ENCODE peak calls at places on chromosomes 6 and 20, in seven cellular contexts. R is K562, B is H1, H is GM12878, Q is GM12892, J is SK-N-SH, T is HepG2. G is an unnamed sample.

GRCh38 chr6:163806761-163807499 is 392.4 kb downstream of the QKI start:
- DNase-seq in R (peak; percentile 28), B (no peak), H (no peak), Q (no peak), J (no peak), T (no peak), G (no peak)

GRCh38 chr6:107716688-107717089 is 107.4 kb downstream of the SCML4 start:
- DNase-seq in R (peak; percentile 57), B (no peak), H (peak; percentile 53), Q (peak; percentile 34), J (peak; percentile 20), T (no peak), G (peak; percentile 44)

GRCh38 chr6:84222426-84222825 is 5.0 kb downstream of the CEP162 start:
- DNase-seq in R (no peak), B (no peak), H (no peak), Q (no peak), J (no peak), T (no peak), G (no peak)

GRCh38 chr6:82270791-82271392 is 23.3 kb upstream of the IBTK start:
- DNase-seq in R (peak; percentile 40), B (no peak), H (peak; percentile 15), Q (no peak), J (peak; percentile 39), T (peak; percentile 30), G (peak; percentile 13)

GRCh38 chr20:23082846-23083552 is 3.1 kb downstream of the CD93 start:
- DNase-seq in R (no peak), B (no peak), H (no peak), Q (no peak), J (no peak), T (no peak), G (no peak)

GRCh38 chr20:5116875-5117274 is 2.9 kb downstream of the PCNA start:
- DNase-seq in R (no peak), B (no peak), H (no peak), Q (no peak), J (no peak), T (no peak), G (no peak)

GRCh38 chr6:29834564-29835436 is 7.2 kb downstream of the HLA-G start:
- DNase-seq in R (peak; percentile 42), B (peak; percentile 94), H (no peak), Q (no peak), J (peak; percentile 41), T (no peak), G (no peak)

GRCh38 chr20:58086763-58087566 is 141.5 kb downstream of the ANKRD60 start:
- DNase-seq in R (peak; percentile 43), B (peak; percentile 67), H (no peak), Q (no peak), J (peak; percentile 76), T (peak; percentile 51), G (peak; percentile 31)

GRCh38 chr6:113758725-113759576 is 98.2 kb upstream of the MARCKS start:
- DNase-seq in R (no peak), B (no peak), H (no peak), Q (no peak), J (no peak), T (no peak), G (no peak)

GRCh38 chr20:53181866-53182376 is 209.8 kb downstream of the TSHZ2 start:
- DNase-seq in R (no peak), B (no peak), H (no peak), Q (no peak), J (no peak), T (no peak), G (no peak)

GRCh38 chr6:155327326-155328073 is 13.2 kb upstream of the TFB1M start:
- DNase-seq in R (peak; percentile 75), B (peak; percentile 63), H (no peak), Q (no peak), J (peak; percentile 35), T (peak; percentile 86), G (no peak)

GRCh38 chr20:53322651-53323050 is 271.0 kb downstream of the ZNF217 start:
- DNase-seq in R (no peak), B (no peak), H (no peak), Q (no peak), J (no peak), T (no peak), G (no peak)

GRCh38 chr20:55354700-55355099 is 650.6 kb downstream of the CBLN4 start:
- DNase-seq in R (no peak), B (no peak), H (no peak), Q (no peak), J (peak; percentile 1), T (no peak), G (no peak)

GRCh38 chr6:56736804-56737203 is 94.1 kb upstream of the DST start:
- DNase-seq in R (no peak), B (no peak), H (no peak), Q (no peak), J (no peak), T (no peak), G (no peak)

GRCh38 chr20:2124632-2125131 is 23.1 kb downstream of the STK35 start:
- DNase-seq in R (no peak), B (no peak), H (no peak), Q (no peak), J (no peak), T (no peak), G (no peak)

GRCh38 chr20:32582659-32583580 is 2.2 kb downstream of the NOL4L start:
- DNase-seq in R (peak; percentile 83), B (peak; percentile 72), H (no peak), Q (no peak), J (peak; percentile 84), T (no peak), G (no peak)

GRCh38 chr6:32885698-32886286 is 31.8 kb downstream of the PSMB9 start:
- DNase-seq in R (peak; percentile 78), B (no peak), H (peak; percentile 23), Q (no peak), J (peak; percentile 50), T (peak; percentile 77), G (no peak)

DNA sequence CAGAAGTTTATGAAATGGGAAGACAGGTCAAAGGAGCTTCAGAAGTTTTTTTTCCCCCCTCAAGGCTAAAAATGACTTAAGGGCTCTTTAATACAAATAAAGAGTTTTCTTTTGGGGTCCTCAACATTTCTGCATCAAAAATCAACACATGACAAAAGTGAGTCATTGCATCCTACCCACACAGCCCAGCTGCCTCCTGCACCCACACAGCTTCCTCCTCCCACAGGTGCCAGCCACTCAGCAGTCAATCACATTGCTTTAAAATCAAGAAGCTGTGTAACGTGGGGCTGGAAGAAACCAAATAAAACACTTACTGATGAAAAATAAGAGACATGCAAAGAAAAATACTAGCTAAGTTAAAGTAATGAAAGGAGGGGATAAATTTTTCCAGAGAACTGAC is 68.5 kb downstream of the MAP3K5 start:
- DNase-seq in R (no peak), B (no peak), H (peak; percentile 53), Q (no peak), J (no peak), T (no peak), G (no peak)
- TF ChIP-seq TAF1 in R (no peak), B (no peak), H (no peak), Q (no peak), J (no peak), T (no peak), G (no peak)

DNA sequence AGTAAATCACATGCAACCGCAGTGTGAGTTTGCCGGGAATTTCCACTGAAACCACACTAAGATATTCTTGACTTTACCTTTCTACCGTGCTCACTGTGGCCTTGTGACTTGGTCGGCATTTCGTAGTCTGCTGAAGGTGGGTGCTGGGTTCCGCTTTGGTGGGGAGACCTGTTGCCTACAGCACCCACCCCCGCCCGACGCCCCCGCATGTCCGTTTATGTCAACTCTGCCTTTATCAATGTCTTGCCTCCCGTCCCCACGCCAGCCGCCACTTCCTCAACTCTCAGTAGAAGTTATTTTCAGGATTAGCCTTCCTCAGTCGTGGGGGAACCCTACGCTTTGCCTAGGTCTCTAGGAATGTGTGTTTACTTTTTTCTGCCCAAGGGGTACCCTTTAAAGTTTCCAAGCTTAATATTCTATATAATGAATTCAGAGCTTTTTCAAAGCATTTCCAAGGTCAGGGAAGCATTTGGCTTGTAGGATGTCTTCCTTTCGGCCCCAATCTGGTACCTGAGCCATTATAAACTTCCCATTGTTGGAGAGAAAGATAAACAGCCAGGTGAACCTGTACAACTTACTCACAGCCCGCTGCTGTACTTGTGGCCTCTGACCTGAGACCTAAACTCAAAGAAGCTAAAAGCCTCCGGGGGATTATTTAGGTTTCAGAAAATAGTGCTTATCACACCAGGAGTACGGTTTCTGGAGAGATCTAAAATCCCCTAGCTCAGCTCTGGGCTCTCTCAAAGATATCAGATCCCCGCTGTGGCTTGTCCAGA is 54.2 kb downstream of the TBC1D7 start:
- DNase-seq in R (peak; percentile 94), B (no peak), H (peak; percentile 83), Q (peak; percentile 39), J (no peak), T (no peak), G (no peak)
- TF ChIP-seq POLR2AphosphoS5 in R (peak; percentile 83), B (no peak), H (peak; percentile 74), Q (no peak), J (no peak), T (no peak), G (peak; percentile 63)

DNA sequence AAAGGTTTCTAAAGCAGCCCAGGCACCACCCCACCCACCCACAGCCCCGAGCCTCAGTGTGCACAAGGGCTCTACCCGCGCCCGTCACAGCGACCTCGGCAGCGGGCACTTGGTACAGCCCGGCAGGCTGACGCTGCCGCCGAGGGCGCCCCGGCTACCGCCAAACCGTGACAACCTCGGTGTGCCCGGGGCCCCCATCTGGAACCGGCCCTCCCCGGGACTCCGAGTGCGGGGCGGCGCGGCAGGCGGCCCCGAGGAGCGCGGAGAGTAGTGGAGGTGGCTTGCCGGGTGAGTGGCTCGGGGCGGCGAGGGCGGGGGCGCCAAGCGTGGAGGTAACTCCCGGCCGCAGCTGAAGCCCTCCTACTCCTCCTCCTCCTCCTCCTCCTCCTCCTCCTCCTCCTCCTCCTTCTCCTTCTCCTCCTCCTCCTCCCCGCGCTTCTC is at the start of gene ISM1:
- DNase-seq in R (no peak), B (peak; percentile 73), H (no peak), Q (peak; percentile 14), J (peak; percentile 68), T (no peak), G (peak; percentile 41)
- TF ChIP-seq TAF1 in R (no peak), B (no peak), H (no peak), Q (no peak), J (no peak), T (no peak), G (no peak)

GRCh38 chr6:144194293-144194828 is 44.0 kb downstream of the STX11 start:
- DNase-seq in R (no peak), B (no peak), H (no peak), Q (no peak), J (no peak), T (no peak), G (no peak)

GRCh38 chr6:144190051-144190450 is 39.7 kb downstream of the STX11 start:
- DNase-seq in R (no peak), B (no peak), H (no peak), Q (no peak), J (no peak), T (no peak), G (no peak)

GRCh38 chr6:144186817-144187625 is 36.7 kb downstream of the STX11 start:
- DNase-seq in R (no peak), B (no peak), H (no peak), Q (no peak), J (no peak), T (no peak), G (no peak)

GRCh38 chr6:144195671-144196070 is 45.4 kb downstream of the STX11 start:
- DNase-seq in R (no peak), B (no peak), H (no peak), Q (no peak), J (no peak), T (no peak), G (no peak)

DNA sequence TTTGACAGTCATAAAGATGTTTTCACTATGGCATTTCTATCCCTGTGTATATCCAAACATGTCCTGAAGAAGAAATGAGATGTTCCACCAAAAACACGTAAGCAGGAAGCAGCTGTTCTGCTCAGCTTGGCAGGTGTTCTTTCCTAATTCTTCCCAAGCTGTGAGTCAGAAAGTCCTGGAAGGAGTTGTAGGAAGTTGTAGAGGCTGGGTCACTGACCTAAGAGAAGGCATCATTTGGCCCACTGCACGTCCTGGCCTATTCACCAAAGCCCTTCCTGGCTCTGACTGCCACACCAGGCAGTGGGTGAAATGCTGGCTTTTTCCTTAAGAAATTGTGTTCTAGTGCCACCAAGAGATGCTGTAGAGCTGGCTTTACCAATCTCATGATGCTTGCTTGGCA is 40.3 kb downstream of the STX11 start:
- DNase-seq in R (no peak), B (no peak), H (no peak), Q (no peak), J (no peak), T (no peak), G (no peak)
- TF ChIP-seq POLR2AphosphoS5 in R (no peak), B (no peak), H (no peak), Q (no peak), J (no peak), T (no peak), G (no peak)

G was measured in GM12891.